ENCODE peak calls at places on chromosome 13, in four cellular contexts. One of them, this sample, is unnamed.

GRCh38 chr13:47233734-47234133 is 336.9 kb upstream of the HTR2A start:
- DNase-seq in foreskin keratinocyte: no peak
- DNase-seq in pancreas: no peak
- DNase-seq in caudate nucleus: no peak
- DNase-seq in this sample: no peak

GRCh38 chr13:40103864-40104263 is 448.4 kb downstream of the COG6 start:
- DNase-seq in foreskin keratinocyte: no peak
- DNase-seq in pancreas: no peak
- DNase-seq in caudate nucleus: no peak
- DNase-seq in this sample: no peak

GRCh38 chr13:28753946-28754345 is 35.2 kb upstream of the SLC46A3 start:
- DNase-seq in foreskin keratinocyte: no peak
- DNase-seq in pancreas: no peak
- DNase-seq in caudate nucleus: no peak
- DNase-seq in this sample: no peak

GRCh38 chr13:37175996-37176395 is 70.5 kb upstream of the CSNK1A1L start:
- DNase-seq in foreskin keratinocyte: peak
- DNase-seq in pancreas: no peak
- DNase-seq in caudate nucleus: no peak
- DNase-seq in this sample: no peak

GRCh38 chr13:44160549-44161278 is 212.9 kb upstream of the SERP2 start:
- DNase-seq in foreskin keratinocyte: peak
- DNase-seq in pancreas: no peak
- DNase-seq in caudate nucleus: no peak
- DNase-seq in this sample: no peak

GRCh38 chr13:45391926-45392325 is 26.2 kb downstream of the SLC25A30 start:
- DNase-seq in foreskin keratinocyte: no peak
- DNase-seq in pancreas: no peak
- DNase-seq in caudate nucleus: no peak
- DNase-seq in this sample: no peak

GRCh38 chr13:80341098-80341701 is at the start of gene SPRY2:
- DNase-seq in foreskin keratinocyte: peak
- DNase-seq in pancreas: peak
- DNase-seq in caudate nucleus: peak
- DNase-seq in this sample: peak

GRCh38 chr13:22789027-22789593 is 391.7 kb upstream of the SGCG start:
- DNase-seq in foreskin keratinocyte: peak
- DNase-seq in pancreas: no peak
- DNase-seq in caudate nucleus: no peak
- DNase-seq in this sample: no peak

GRCh38 chr13:22883961-22884360 is 296.8 kb upstream of the SGCG start:
- DNase-seq in foreskin keratinocyte: no peak
- DNase-seq in pancreas: no peak
- DNase-seq in caudate nucleus: no peak
- DNase-seq in this sample: no peak

GRCh38 chr13:88592105-88592504 is 920.9 kb downstream of the SLITRK5 start:
- DNase-seq in foreskin keratinocyte: peak
- DNase-seq in pancreas: no peak
- DNase-seq in caudate nucleus: no peak
- DNase-seq in this sample: no peak

GRCh38 chr13:40165533-40165932 is 500.9 kb downstream of the FOXO1 start:
- DNase-seq in foreskin keratinocyte: no peak
- DNase-seq in pancreas: no peak
- DNase-seq in caudate nucleus: no peak
- DNase-seq in this sample: no peak

GRCh38 chr13:39688699-39689405 is 33.4 kb downstream of the COG6 start:
- DNase-seq in foreskin keratinocyte: peak
- DNase-seq in pancreas: no peak
- DNase-seq in caudate nucleus: no peak
- DNase-seq in this sample: no peak

GRCh38 chr13:67355791-67356190 is 125.7 kb upstream of the PCDH9 start:
- DNase-seq in foreskin keratinocyte: no peak
- DNase-seq in pancreas: no peak
- DNase-seq in caudate nucleus: no peak
- DNase-seq in this sample: no peak

GRCh38 chr13:98327326-98328314 is 150.6 kb upstream of the RNF113B start:
- DNase-seq in foreskin keratinocyte: no peak
- DNase-seq in pancreas: no peak
- DNase-seq in caudate nucleus: no peak
- DNase-seq in this sample: no peak

GRCh38 chr13:65909501-65909900 is 1320.6 kb downstream of the PCDH9 start:
- DNase-seq in foreskin keratinocyte: no peak
- DNase-seq in pancreas: no peak
- DNase-seq in caudate nucleus: no peak
- DNase-seq in this sample: no peak

GRCh38 chr13:111977184-111977516 is 89.8 kb upstream of the SOX1 start:
- DNase-seq in foreskin keratinocyte: no peak
- DNase-seq in pancreas: no peak
- DNase-seq in caudate nucleus: no peak
- DNase-seq in this sample: no peak

GRCh38 chr13:36887758-36888521 is 32.1 kb downstream of the SMAD9 start:
- DNase-seq in foreskin keratinocyte: no peak
- DNase-seq in pancreas: no peak
- DNase-seq in caudate nucleus: no peak
- DNase-seq in this sample: no peak

GRCh38 chr13:93259527-93260080 is 33.0 kb downstream of the GPC6 start:
- DNase-seq in foreskin keratinocyte: no peak
- DNase-seq in pancreas: no peak
- DNase-seq in caudate nucleus: no peak
- DNase-seq in this sample: no peak

GRCh38 chr13:40539954-40540706 is 126.3 kb downstream of the FOXO1 start:
- DNase-seq in foreskin keratinocyte: peak
- DNase-seq in pancreas: no peak
- DNase-seq in caudate nucleus: no peak
- DNase-seq in this sample: no peak

GRCh38 chr13:40963927-40964326 is 55.2 kb downstream of the ELF1 start:
- DNase-seq in foreskin keratinocyte: peak
- DNase-seq in pancreas: no peak
- DNase-seq in caudate nucleus: no peak
- DNase-seq in this sample: no peak

GRCh38 chr13:39676315-39676876 is 20.9 kb downstream of the COG6 start:
- DNase-seq in foreskin keratinocyte: peak
- DNase-seq in pancreas: no peak
- DNase-seq in caudate nucleus: no peak
- DNase-seq in this sample: no peak

GRCh38 chr13:97600438-97601080 is 166.6 kb downstream of the RAP2A start:
- DNase-seq in foreskin keratinocyte: peak
- DNase-seq in pancreas: no peak
- DNase-seq in caudate nucleus: no peak
- DNase-seq in this sample: no peak

GRCh38 chr13:45142440-45143345 is 22.4 kb downstream of the GTF2F2 start:
- DNase-seq in foreskin keratinocyte: peak
- DNase-seq in pancreas: no peak
- DNase-seq in caudate nucleus: no peak
- DNase-seq in this sample: no peak

GRCh38 chr13:112353856-112354255 is 22.3 kb upstream of the SPACA7 start:
- DNase-seq in foreskin keratinocyte: no peak
- DNase-seq in pancreas: no peak
- DNase-seq in caudate nucleus: no peak
- DNase-seq in this sample: no peak

GRCh38 chr13:30997697-30998547 is 65.5 kb downstream of the TEX26 start:
- DNase-seq in foreskin keratinocyte: peak
- DNase-seq in pancreas: no peak
- DNase-seq in caudate nucleus: no peak
- DNase-seq in this sample: no peak

GRCh38 chr13:43786766-43787517 is at the start of gene ENOX1:
- DNase-seq in foreskin keratinocyte: peak
- DNase-seq in pancreas: peak
- DNase-seq in caudate nucleus: peak
- DNase-seq in this sample: no peak

GRCh38 chr13:35787937-35788336 is 311.4 kb upstream of the MAB21L1 start:
- DNase-seq in foreskin keratinocyte: no peak
- DNase-seq in pancreas: no peak
- DNase-seq in caudate nucleus: no peak
- DNase-seq in this sample: no peak

GRCh38 chr13:27621366-27622101 is at the start of gene POLR1D:
- DNase-seq in foreskin keratinocyte: peak
- DNase-seq in pancreas: peak
- DNase-seq in caudate nucleus: peak
- DNase-seq in this sample: peak

GRCh38 chr13:106493569-106493968 is 41.9 kb downstream of the EFNB2 start:
- DNase-seq in foreskin keratinocyte: no peak
- DNase-seq in pancreas: no peak
- DNase-seq in caudate nucleus: no peak
- DNase-seq in this sample: no peak
- H3K27ac ChIP-seq in foreskin keratinocyte: no peak
- H3K27ac ChIP-seq in pancreas: no peak
- H3K27ac ChIP-seq in caudate nucleus: peak
- H3K27ac ChIP-seq in this sample: no peak

DNA sequence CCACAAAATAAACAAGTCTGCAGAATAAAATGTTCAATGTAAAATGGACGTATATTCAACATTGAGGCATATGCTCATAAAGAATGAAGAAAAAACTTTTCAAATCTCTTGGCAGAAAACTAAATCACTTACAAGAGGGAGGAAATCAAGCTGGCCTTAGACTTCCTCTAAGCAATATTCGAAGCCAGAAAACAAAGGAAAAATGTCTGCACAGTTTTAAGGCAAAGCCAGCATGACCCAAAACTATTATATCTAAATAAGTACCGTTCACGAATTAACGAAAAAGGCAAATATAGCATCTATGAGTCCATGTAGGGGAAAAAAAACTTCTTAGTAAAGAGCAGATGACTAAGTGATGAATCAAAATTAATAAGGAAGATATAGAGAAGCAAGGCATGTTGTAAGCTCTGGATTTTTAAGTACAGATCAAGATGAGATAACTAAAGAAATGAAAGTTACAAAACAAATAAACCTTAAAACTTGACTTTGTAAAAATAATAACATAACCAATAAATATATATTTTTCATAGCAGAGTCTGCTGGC is 101.3 kb downstream of the KCNRG start:
- DNase-seq in foreskin keratinocyte: peak
- DNase-seq in pancreas: no peak
- DNase-seq in caudate nucleus: no peak
- DNase-seq in this sample: no peak
- H3K27ac ChIP-seq in foreskin keratinocyte: no peak
- H3K27ac ChIP-seq in pancreas: no peak
- H3K27ac ChIP-seq in caudate nucleus: no peak
- H3K27ac ChIP-seq in this sample: no peak

GRCh38 chr13:48564046-48564445 is 31.2 kb upstream of the RCBTB2 start:
- DNase-seq in foreskin keratinocyte: peak
- DNase-seq in pancreas: no peak
- DNase-seq in caudate nucleus: no peak
- DNase-seq in this sample: no peak

GRCh38 chr13:48570225-48570828 is 37.4 kb upstream of the RCBTB2 start:
- DNase-seq in foreskin keratinocyte: no peak
- DNase-seq in pancreas: no peak
- DNase-seq in caudate nucleus: no peak
- DNase-seq in this sample: no peak

GRCh38 chr13:48571121-48571901 is 38.4 kb upstream of the RCBTB2 start:
- DNase-seq in foreskin keratinocyte: no peak
- DNase-seq in pancreas: no peak
- DNase-seq in caudate nucleus: no peak
- DNase-seq in this sample: no peak

GRCh38 chr13:48563611-48564010 is 30.7 kb upstream of the RCBTB2 start:
- DNase-seq in foreskin keratinocyte: no peak
- DNase-seq in pancreas: no peak
- DNase-seq in caudate nucleus: no peak
- DNase-seq in this sample: no peak

DNA sequence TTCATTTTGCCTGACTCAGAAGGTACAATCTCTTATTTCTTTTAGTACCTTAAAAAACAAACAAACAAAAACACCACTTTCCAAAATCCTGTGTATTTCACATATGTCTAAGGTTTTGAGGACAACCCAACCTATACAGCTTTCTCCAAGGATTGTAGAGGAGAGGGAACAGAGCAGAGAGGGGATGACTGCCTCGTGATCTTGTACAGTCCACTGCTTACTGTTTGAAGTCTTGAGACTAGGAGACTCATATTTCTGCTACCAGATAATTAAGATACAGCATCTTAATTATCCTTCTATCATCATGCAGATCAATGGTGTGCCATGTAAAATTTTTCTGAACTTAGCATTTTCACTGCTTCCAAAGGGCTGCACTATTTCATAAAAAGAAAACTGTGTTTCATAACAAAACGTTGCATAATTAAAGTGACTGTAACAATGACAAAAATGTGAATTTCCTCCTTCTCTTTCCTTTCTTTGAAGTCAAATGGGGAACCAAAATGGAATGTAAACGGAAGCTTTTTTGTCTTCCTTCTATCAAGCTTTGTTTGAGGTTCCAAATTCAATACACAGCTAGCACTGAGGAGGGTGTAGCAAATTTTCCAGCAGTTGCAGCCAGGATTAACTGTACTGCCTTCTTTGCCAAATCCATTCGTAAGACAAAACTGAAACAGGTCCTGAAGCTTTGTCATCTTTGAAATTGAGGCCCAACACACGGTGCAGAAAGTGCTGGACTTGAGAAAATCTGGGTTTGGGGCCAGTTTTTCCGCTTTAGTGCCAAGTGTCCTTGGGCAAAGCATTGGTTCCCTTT is 34.8 kb upstream of the RCBTB2 start:
- DNase-seq in foreskin keratinocyte: no peak
- DNase-seq in pancreas: no peak
- DNase-seq in caudate nucleus: no peak
- DNase-seq in this sample: no peak
- H3K27ac ChIP-seq in foreskin keratinocyte: no peak
- H3K27ac ChIP-seq in pancreas: peak
- H3K27ac ChIP-seq in caudate nucleus: peak
- H3K27ac ChIP-seq in this sample: no peak

GRCh38 chr13:74575729-74576125 is 441.5 kb upstream of the KLF12 start:
- DNase-seq in foreskin keratinocyte: no peak
- DNase-seq in pancreas: peak
- DNase-seq in caudate nucleus: peak
- DNase-seq in this sample: peak
- H3K27ac ChIP-seq in foreskin keratinocyte: no peak
- H3K27ac ChIP-seq in pancreas: no peak
- H3K27ac ChIP-seq in caudate nucleus: peak
- H3K27ac ChIP-seq in this sample: no peak

DNA sequence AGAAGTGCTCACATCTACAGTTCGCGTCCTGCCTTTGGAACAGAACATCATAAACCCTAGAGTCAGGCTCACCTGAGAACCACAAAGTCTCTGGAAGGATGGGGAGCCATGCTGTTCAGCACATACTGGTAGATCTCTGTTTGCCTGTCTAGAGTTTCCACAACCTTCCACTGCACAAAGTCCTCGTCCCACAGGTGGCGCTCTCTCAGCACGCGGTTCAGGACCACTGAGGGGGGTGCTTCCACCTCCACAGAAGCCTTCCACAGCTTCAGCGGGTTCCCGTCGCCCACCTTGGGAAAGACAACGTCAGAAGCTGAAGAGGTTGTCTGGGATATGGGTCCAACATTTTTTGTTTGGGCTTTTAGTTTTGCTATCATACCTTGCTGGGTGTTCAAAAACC is 93.6 kb downstream of the KL start:
- DNase-seq in foreskin keratinocyte: no peak
- DNase-seq in pancreas: no peak
- DNase-seq in caudate nucleus: no peak
- DNase-seq in this sample: no peak
- H3K27ac ChIP-seq in foreskin keratinocyte: no peak
- H3K27ac ChIP-seq in pancreas: no peak
- H3K27ac ChIP-seq in caudate nucleus: no peak
- H3K27ac ChIP-seq in this sample: no peak

This sample was measured in CD8-positive, alpha-beta T cell.